ENCODE peak calls at places on chromosomes 2 and 18, in six cellular contexts. T, I, R, Q, V and F are unnamed samples.

GRCh38 chr2:237536617-237537016 is 29.8 kb upstream of the PRLH start:
- DNase-seq in Q (no peak), R (no peak), I (no peak), V (no peak), T (no peak), F (no peak)

GRCh38 chr18:63178526-63178880 is 141.1 kb downstream of the BCL2 start:
- DNase-seq in I (no peak), T (no peak), Q (no peak), R (peak), V (no peak), F (peak)

GRCh38 chr2:66665124-66665984 is 230.4 kb downstream of the MEIS1 start:
- DNase-seq in R (no peak), Q (no peak), V (no peak), I (no peak), T (no peak), F (no peak)

GRCh38 chr2:226325541-226325940 is 474.1 kb downstream of the IRS1 start:
- DNase-seq in T (no peak), R (no peak), V (no peak), Q (no peak), I (no peak), F (peak)

GRCh38 chr18:50678651-50679415 is 118.9 kb downstream of the MAPK4 start:
- DNase-seq in R (no peak), V (no peak), T (no peak), Q (no peak), I (no peak), F (no peak)

GRCh38 chr2:105790467-105791118 is 45.9 kb downstream of the NCK2 start:
- DNase-seq in Q (no peak), T (no peak), I (no peak), R (no peak), V (no peak), F (no peak)

GRCh38 chr2:102033028-102033749 is 41.4 kb downstream of the IL1R2 start:
- DNase-seq in T (peak), I (no peak), V (peak), R (no peak), Q (no peak), F (no peak)

GRCh38 chr2:65053199-65053598 is 3.0 kb upstream of the CEP68 start:
- DNase-seq in V (no peak), I (no peak), R (no peak), T (no peak), Q (no peak), F (no peak)

GRCh38 chr2:84880645-84881521 is at the start of gene TRABD2A:
- DNase-seq in T (no peak), R (peak), V (no peak), I (peak), Q (peak), F (peak)

GRCh38 chr2:182224669-182225068 is 202.2 kb downstream of the PDE1A start:
- DNase-seq in T (no peak), I (no peak), V (no peak), Q (no peak), R (no peak), F (no peak)

GRCh38 chr2:97699765-97700444 is 13.5 kb upstream of the ZAP70 start:
- DNase-seq in R (no peak), T (peak), V (no peak), Q (peak), I (peak), F (peak)

GRCh38 chr2:64859208-64860161 is 129.7 kb upstream of the SLC1A4 start:
- DNase-seq in R (peak), T (peak), V (peak), I (peak), Q (no peak), F (peak)

GRCh38 chr18:62566199-62566598 is 43.4 kb downstream of the ZCCHC2 start:
- DNase-seq in R (no peak), I (peak), T (no peak), V (no peak), Q (no peak), F (peak)

GRCh38 chr2:73063909-73064875 is 7.3 kb downstream of the SFXN5 start:
- DNase-seq in V (no peak), Q (no peak), T (peak), R (peak), I (peak), F (no peak)

GRCh38 chr2:109356251-109357035 is 227.4 kb downstream of the SH3RF3 start:
- DNase-seq in R (peak), I (no peak), T (no peak), V (no peak), Q (no peak), F (no peak)

GRCh38 chr2:39379643-39380524 is 57.2 kb downstream of the MAP4K3 start:
- DNase-seq in Q (no peak), T (peak), I (no peak), R (no peak), V (peak), F (peak)

GRCh38 chr18:75211721-75212625 is 1.4 kb downstream of the TSHZ1 start:
- DNase-seq in T (no peak), R (peak), I (peak), Q (peak), V (no peak), F (peak)

GRCh38 chr2:122307772-122308171 is 552.3 kb downstream of the TSN start:
- DNase-seq in T (no peak), R (no peak), I (no peak), V (no peak), Q (no peak), F (no peak)

GRCh38 chr2:215404357-215404719 is 31.5 kb downstream of the FN1 start:
- DNase-seq in Q (no peak), T (peak), R (no peak), I (no peak), V (no peak), F (no peak)

GRCh38 chr2:107648781-107649413 is 177.8 kb upstream of the RGPD4 start:
- DNase-seq in T (no peak), I (peak), Q (no peak), R (no peak), V (no peak), F (peak)

GRCh38 chr2:25123682-25124081 is 44.7 kb downstream of the POMC start:
- DNase-seq in R (no peak), T (no peak), V (no peak), I (no peak), Q (no peak), F (no peak)

GRCh38 chr18:46481048-46481846 is 175.8 kb downstream of the LOXHD1 start:
- DNase-seq in Q (peak), V (no peak), R (no peak), I (peak), T (peak), F (peak)

GRCh38 chr18:10072659-10073309 is 159.0 kb downstream of the VAPA start:
- DNase-seq in Q (no peak), V (no peak), R (no peak), T (no peak), I (no peak), F (no peak)

GRCh38 chr2:217743407-217743806 is 259.4 kb downstream of the TNS1 start:
- DNase-seq in Q (no peak), I (no peak), T (no peak), R (no peak), V (no peak), F (no peak)

GRCh38 chr2:228048838-228049490 is 132.5 kb downstream of the SPHKAP start:
- DNase-seq in Q (no peak), V (peak), I (peak), T (peak), R (no peak), F (peak)

GRCh38 chr2:172038604-172039003 is 38.9 kb downstream of the METAP1D start:
- DNase-seq in Q (no peak), T (no peak), R (no peak), I (no peak), V (no peak), F (no peak)

GRCh38 chr18:26549486-26550435 is 1.4 kb upstream of the KCTD1 start:
- DNase-seq in I (peak), T (no peak), R (peak), Q (peak), V (no peak), F (peak)

GRCh38 chr18:38362286-38362792 is 796.7 kb upstream of the CELF4 start:
- DNase-seq in V (no peak), T (no peak), I (peak), R (no peak), Q (no peak), F (peak)

GRCh38 chr2:170578596-170578995 is 136.5 kb upstream of the SP5 start:
- DNase-seq in R (no peak), I (no peak), Q (no peak), V (no peak), T (no peak), F (no peak)

GRCh38 chr2:62884514-62884913 is 166.1 kb upstream of the OTX1 start:
- DNase-seq in V (no peak), I (no peak), Q (no peak), R (no peak), T (no peak), F (no peak)

GRCh38 chr2:188524519-188525113 is 232.9 kb downstream of the GULP1 start:
- DNase-seq in V (peak), T (peak), Q (no peak), R (no peak), I (no peak), F (peak)

GRCh38 chr2:151315381-151315903 is 26.0 kb upstream of the NMI start:
- DNase-seq in T (peak), I (no peak), V (no peak), R (no peak), Q (no peak), F (peak)

GRCh38 chr2:198273670-198274069 is 469.3 kb downstream of the PLCL1 start:
- DNase-seq in R (no peak), Q (no peak), V (no peak), T (no peak), I (no peak), F (no peak)

GRCh38 chr2:134819334-134819733 is 19.1 kb upstream of the ACMSD start:
- DNase-seq in R (no peak), I (no peak), Q (no peak), T (peak), V (no peak), F (no peak)

GRCh38 chr2:216292886-216293291 is 79.4 kb downstream of the MARCHF4 start:
- DNase-seq in T (no peak), Q (no peak), V (no peak), I (no peak), R (no peak), F (no peak)

GRCh38 chr18:36436387-36436786 is 138.9 kb downstream of the FHOD3 start:
- DNase-seq in T (no peak), V (no peak), I (no peak), Q (no peak), R (no peak), F (no peak)

GRCh38 chr2:105798595-105798994 is 53.9 kb downstream of the NCK2 start:
- DNase-seq in R (no peak), I (no peak), Q (no peak), V (no peak), T (no peak), F (no peak)

GRCh38 chr18:63683152-63683551 is 19.6 kb upstream of the SERPINB11 start:
- DNase-seq in R (no peak), Q (no peak), T (peak), I (peak), V (no peak), F (peak)

GRCh38 chr2:18467727-18468363 is 92.6 kb downstream of the RDH14 start:
- DNase-seq in I (no peak), V (no peak), T (no peak), R (no peak), Q (no peak), F (no peak)

GRCh38 chr18:9898792-9899549 is 13.2 kb downstream of the TXNDC2 start:
- DNase-seq in Q (no peak), I (no peak), V (no peak), R (no peak), T (peak), F (no peak)